ENCODE peak calls at places on chromosomes 1 and 21, in four cellular contexts. One of them, this sample, is unnamed.
A peak's percentile ranks its signal among the peaks of the same experiment; 100 is the strongest.

GRCh38 chr1:84665703-84666317 is 24.5 kb downstream of the SSX2IP start:
- DNase-seq in fibroblast of the aortic adventitia: peak; percentile 59
- DNase-seq in H7: no peak
- DNase-seq in fibroblast of mammary gland: peak; percentile 24
- DNase-seq in this sample: no peak

GRCh38 chr1:189657131-189657530 is 820.5 kb downstream of the BRINP3 start:
- DNase-seq in fibroblast of the aortic adventitia: no peak
- DNase-seq in H7: no peak
- DNase-seq in fibroblast of mammary gland: no peak
- DNase-seq in this sample: no peak

GRCh38 chr1:68221001-68221970 is 11.0 kb downstream of the WLS start:
- DNase-seq in fibroblast of the aortic adventitia: no peak
- DNase-seq in H7: no peak
- DNase-seq in fibroblast of mammary gland: no peak
- DNase-seq in this sample: no peak

GRCh38 chr1:182484531-182485257 is 34.7 kb downstream of the RGSL1 start:
- DNase-seq in fibroblast of the aortic adventitia: no peak
- DNase-seq in H7: peak; percentile 41
- DNase-seq in fibroblast of mammary gland: no peak
- DNase-seq in this sample: no peak

GRCh38 chr1:243924588-243925349 is 74.7 kb upstream of the AKT3 start:
- DNase-seq in fibroblast of the aortic adventitia: peak; percentile 51
- DNase-seq in H7: no peak
- DNase-seq in fibroblast of mammary gland: peak; percentile 31
- DNase-seq in this sample: no peak

GRCh38 chr1:19577001-19577400 is 67.1 kb upstream of the NBL1 start:
- DNase-seq in fibroblast of the aortic adventitia: peak; percentile 93
- DNase-seq in H7: no peak
- DNase-seq in fibroblast of mammary gland: peak; percentile 88
- DNase-seq in this sample: no peak

GRCh38 chr1:201376464-201377374 is 761 bp downstream of the TNNT2 start:
- DNase-seq in fibroblast of the aortic adventitia: peak; percentile 11
- DNase-seq in H7: peak; percentile 94
- DNase-seq in fibroblast of mammary gland: peak; percentile 33
- DNase-seq in this sample: no peak

GRCh38 chr1:150613061-150613920 is 16.1 kb downstream of the ENSA start:
- DNase-seq in fibroblast of the aortic adventitia: peak; percentile 88
- DNase-seq in H7: no peak
- DNase-seq in fibroblast of mammary gland: peak; percentile 99
- DNase-seq in this sample: no peak

GRCh38 chr1:16189003-16189402 is 23.4 kb downstream of the ARHGEF19 start:
- DNase-seq in fibroblast of the aortic adventitia: peak; percentile 54
- DNase-seq in H7: no peak
- DNase-seq in fibroblast of mammary gland: peak; percentile 47
- DNase-seq in this sample: no peak

GRCh38 chr1:208264469-208265126 is 20.4 kb upstream of the PLXNA2 start:
- DNase-seq in fibroblast of the aortic adventitia: peak; percentile 97
- DNase-seq in H7: no peak
- DNase-seq in fibroblast of mammary gland: peak; percentile 44
- DNase-seq in this sample: no peak

GRCh38 chr21:32413697-32414578 is 1.4 kb downstream of the EVA1C start:
- DNase-seq in fibroblast of the aortic adventitia: peak; percentile 88
- DNase-seq in H7: peak; percentile 25
- DNase-seq in fibroblast of mammary gland: peak; percentile 55
- DNase-seq in this sample: no peak

GRCh38 chr1:192045038-192045575 is 113.2 kb upstream of the RGS18 start:
- DNase-seq in fibroblast of the aortic adventitia: no peak
- DNase-seq in H7: no peak
- DNase-seq in fibroblast of mammary gland: no peak
- DNase-seq in this sample: peak; percentile 81

GRCh38 chr1:38191451-38191850 is 144.9 kb upstream of the POU3F1 start:
- DNase-seq in fibroblast of the aortic adventitia: no peak
- DNase-seq in H7: no peak
- DNase-seq in fibroblast of mammary gland: no peak
- DNase-seq in this sample: no peak

GRCh38 chr1:26069941-26070807 is 2.7 kb upstream of the TRIM63 start:
- DNase-seq in fibroblast of the aortic adventitia: no peak
- DNase-seq in H7: no peak
- DNase-seq in fibroblast of mammary gland: no peak
- DNase-seq in this sample: no peak

GRCh38 chr1:152036316-152037216 is at the start of gene S100A11:
- DNase-seq in fibroblast of the aortic adventitia: peak; percentile 82
- DNase-seq in H7: peak; percentile 88
- DNase-seq in fibroblast of mammary gland: peak; percentile 82
- DNase-seq in this sample: peak; percentile 46

GRCh38 chr1:147700042-147700711 is 29.9 kb upstream of the ACP6 start:
- DNase-seq in fibroblast of the aortic adventitia: peak; percentile 72
- DNase-seq in H7: peak; percentile 65
- DNase-seq in fibroblast of mammary gland: peak; percentile 64
- DNase-seq in this sample: peak; percentile 37

GRCh38 chr1:35454616-35455015 is 102.6 kb downstream of the KIAA0319L start:
- DNase-seq in fibroblast of the aortic adventitia: peak; percentile 88
- DNase-seq in H7: no peak
- DNase-seq in fibroblast of mammary gland: peak; percentile 89
- DNase-seq in this sample: no peak

GRCh38 chr1:74763714-74764301 is 30.9 kb downstream of the TYW3 start:
- DNase-seq in fibroblast of the aortic adventitia: no peak
- DNase-seq in H7: no peak
- DNase-seq in fibroblast of mammary gland: peak; percentile 12
- DNase-seq in this sample: no peak

GRCh38 chr1:194024659-194025058 is 838.2 kb upstream of the B3GALT2 start:
- DNase-seq in fibroblast of the aortic adventitia: peak; percentile 32
- DNase-seq in H7: no peak
- DNase-seq in fibroblast of mammary gland: peak; percentile 34
- DNase-seq in this sample: peak; percentile 88

GRCh38 chr1:19468397-19468956 is 16.9 kb downstream of the CAPZB start:
- DNase-seq in fibroblast of the aortic adventitia: no peak
- DNase-seq in H7: peak; percentile 27
- DNase-seq in fibroblast of mammary gland: no peak
- DNase-seq in this sample: no peak

GRCh38 chr1:76494807-76495206 is 372.5 kb upstream of the ST6GALNAC5 start:
- DNase-seq in fibroblast of the aortic adventitia: no peak
- DNase-seq in H7: no peak
- DNase-seq in fibroblast of mammary gland: peak; percentile 29
- DNase-seq in this sample: no peak

GRCh38 chr1:205809469-205809868 is 3.5 kb downstream of the SLC41A1 start:
- DNase-seq in fibroblast of the aortic adventitia: no peak
- DNase-seq in H7: no peak
- DNase-seq in fibroblast of mammary gland: no peak
- DNase-seq in this sample: no peak

GRCh38 chr1:205811660-205812059 is 1.3 kb downstream of the SLC41A1 start:
- DNase-seq in fibroblast of the aortic adventitia: peak; percentile 17
- DNase-seq in H7: no peak
- DNase-seq in fibroblast of mammary gland: no peak
- DNase-seq in this sample: no peak

GRCh38 chr1:205809942-205810345 is 3.1 kb downstream of the SLC41A1 start:
- DNase-seq in fibroblast of the aortic adventitia: no peak
- DNase-seq in H7: no peak
- DNase-seq in fibroblast of mammary gland: no peak
- DNase-seq in this sample: no peak

GRCh38 chr1:205812271-205812877 is 624 bp downstream of the SLC41A1 start:
- DNase-seq in fibroblast of the aortic adventitia: peak; percentile 21
- DNase-seq in H7: peak; percentile 89
- DNase-seq in fibroblast of mammary gland: peak; percentile 14
- DNase-seq in this sample: no peak

DNA sequence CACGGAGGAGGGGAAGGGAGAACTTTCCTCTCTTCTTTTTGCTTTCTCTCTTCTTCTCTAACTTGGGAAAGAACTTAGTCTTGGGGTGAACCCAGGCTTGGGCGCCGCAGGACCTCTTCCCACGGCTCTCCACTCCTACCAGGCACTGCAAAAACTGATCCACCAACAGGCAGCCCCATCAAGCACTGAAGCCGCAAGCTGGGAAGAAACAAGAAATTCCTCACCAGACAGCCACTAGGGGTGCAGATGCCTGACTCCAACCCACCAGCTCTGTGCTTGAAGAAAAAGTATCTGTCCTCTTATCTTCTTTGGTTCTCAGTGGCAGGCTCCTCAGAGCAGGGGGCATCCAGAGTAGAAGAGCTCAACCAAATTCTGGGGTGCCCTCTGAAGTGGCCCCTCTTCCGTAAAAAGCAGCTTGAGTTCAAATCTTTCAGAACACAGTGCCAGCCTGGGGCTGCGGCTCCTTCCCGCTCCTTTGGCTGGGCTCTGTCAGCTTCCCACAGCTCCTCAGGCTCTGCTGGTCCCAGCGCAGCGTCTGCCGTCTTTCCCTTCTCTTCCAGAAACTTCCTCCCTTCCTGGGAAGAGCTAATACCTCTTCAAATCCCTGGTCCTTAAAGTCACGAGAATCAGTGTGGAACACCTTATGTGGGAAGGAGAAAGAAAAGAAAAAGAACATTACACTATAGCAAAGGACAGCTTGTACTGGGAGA is 2.4 kb downstream of the SLC41A1 start:
- DNase-seq in fibroblast of the aortic adventitia: peak; percentile 29
- DNase-seq in H7: peak; percentile 72
- DNase-seq in fibroblast of mammary gland: no peak
- DNase-seq in this sample: no peak
- H3K4me3 ChIP-seq in fibroblast of the aortic adventitia: peak overlapping the region; percentile 83
- H3K4me3 ChIP-seq in H7: no peak overlapping the region
- H3K4me3 ChIP-seq in fibroblast of mammary gland: no peak overlapping the region
- H3K4me3 ChIP-seq in this sample: no peak overlapping the region

GRCh38 chr1:93614550-93615200 is 67.0 kb downstream of the BCAR3 start:
- DNase-seq in fibroblast of the aortic adventitia: peak; percentile 86
- DNase-seq in H7: no peak
- DNase-seq in fibroblast of mammary gland: peak; percentile 47
- DNase-seq in this sample: no peak
- H3K4me3 ChIP-seq in fibroblast of the aortic adventitia: no peak overlapping the region
- H3K4me3 ChIP-seq in H7: no peak overlapping the region
- H3K4me3 ChIP-seq in fibroblast of mammary gland: no peak overlapping the region
- H3K4me3 ChIP-seq in this sample: no peak overlapping the region

DNA sequence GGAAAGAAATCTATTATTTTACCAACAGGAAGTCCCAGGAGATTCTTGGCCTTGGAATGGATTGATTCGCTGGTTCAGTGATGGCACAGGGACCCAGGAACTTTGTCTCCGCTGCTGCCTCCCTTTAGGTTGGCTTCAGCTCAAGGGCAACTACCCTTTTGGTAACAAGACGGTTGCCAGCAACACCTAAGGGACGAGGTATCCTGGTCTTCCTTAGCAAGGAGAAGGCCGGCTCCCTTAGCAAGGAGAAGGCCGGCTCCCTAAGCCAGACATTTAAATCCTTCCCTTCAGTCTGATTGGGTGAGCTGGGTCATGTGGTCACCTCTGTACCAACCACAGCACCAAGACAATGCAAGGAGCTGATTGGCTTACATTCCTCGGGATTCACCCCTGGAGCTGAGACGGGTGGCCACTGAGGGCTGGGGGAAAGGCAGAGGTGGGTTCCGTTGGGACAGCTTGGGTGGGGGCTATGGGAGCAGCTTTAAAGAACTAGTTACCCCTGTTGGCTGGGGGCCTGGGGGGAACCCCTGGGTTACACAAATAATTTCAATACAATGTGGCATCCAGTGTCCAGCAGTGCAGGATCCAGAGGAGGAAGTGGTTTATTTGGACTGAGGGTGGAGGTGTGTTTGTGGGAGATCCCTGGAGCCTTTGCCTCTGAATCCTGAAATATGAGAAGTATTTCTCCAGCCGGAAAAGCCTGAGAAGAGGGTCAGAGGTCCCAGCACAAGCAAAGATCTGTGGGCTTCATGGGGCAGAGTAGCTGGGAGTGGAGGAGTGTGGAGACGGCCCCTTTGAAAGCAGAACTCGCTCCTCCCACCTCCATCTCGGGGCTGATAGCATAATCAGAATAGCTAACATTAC is 20.7 kb upstream of the CLIC4 start:
- DNase-seq in fibroblast of the aortic adventitia: peak; percentile 68
- DNase-seq in H7: peak; percentile 81
- DNase-seq in fibroblast of mammary gland: peak; percentile 68
- DNase-seq in this sample: no peak
- H3K4me3 ChIP-seq in fibroblast of the aortic adventitia: no peak overlapping the region
- H3K4me3 ChIP-seq in H7: no peak overlapping the region
- H3K4me3 ChIP-seq in fibroblast of mammary gland: no peak overlapping the region
- H3K4me3 ChIP-seq in this sample: no peak overlapping the region

GRCh38 chr1:50812346-50812745 is 147.7 kb downstream of the FAF1 start:
- DNase-seq in fibroblast of the aortic adventitia: no peak
- DNase-seq in H7: no peak
- DNase-seq in fibroblast of mammary gland: no peak
- DNase-seq in this sample: no peak
- H3K4me3 ChIP-seq in fibroblast of the aortic adventitia: no peak overlapping the region
- H3K4me3 ChIP-seq in H7: no peak overlapping the region
- H3K4me3 ChIP-seq in fibroblast of mammary gland: no peak overlapping the region
- H3K4me3 ChIP-seq in this sample: no peak overlapping the region

GRCh38 chr1:10473145-10473765 is 926 bp upstream of the DFFA start:
- DNase-seq in fibroblast of the aortic adventitia: no peak
- DNase-seq in H7: no peak
- DNase-seq in fibroblast of mammary gland: no peak
- DNase-seq in this sample: no peak
- H3K4me3 ChIP-seq in fibroblast of the aortic adventitia: no peak overlapping the region
- H3K4me3 ChIP-seq in H7: no peak overlapping the region
- H3K4me3 ChIP-seq in fibroblast of mammary gland: no peak overlapping the region
- H3K4me3 ChIP-seq in this sample: no peak overlapping the region

GRCh38 chr1:155082941-155083541 is 4.4 kb downstream of the EFNA3 start:
- DNase-seq in fibroblast of the aortic adventitia: no peak
- DNase-seq in H7: peak; percentile 40
- DNase-seq in fibroblast of mammary gland: no peak
- DNase-seq in this sample: no peak
- H3K4me3 ChIP-seq in fibroblast of the aortic adventitia: no peak overlapping the region
- H3K4me3 ChIP-seq in H7: no peak overlapping the region
- H3K4me3 ChIP-seq in fibroblast of mammary gland: no peak overlapping the region
- H3K4me3 ChIP-seq in this sample: no peak overlapping the region

GRCh38 chr1:54564312-54565112 is 16.5 kb downstream of the ACOT11 start:
- DNase-seq in fibroblast of the aortic adventitia: no peak
- DNase-seq in H7: no peak
- DNase-seq in fibroblast of mammary gland: no peak
- DNase-seq in this sample: no peak
- H3K4me3 ChIP-seq in fibroblast of the aortic adventitia: no peak overlapping the region
- H3K4me3 ChIP-seq in H7: no peak overlapping the region
- H3K4me3 ChIP-seq in fibroblast of mammary gland: no peak overlapping the region
- H3K4me3 ChIP-seq in this sample: no peak overlapping the region

GRCh38 chr1:169890761-169891538 is 2.7 kb downstream of the SCYL3 start:
- DNase-seq in fibroblast of the aortic adventitia: no peak
- DNase-seq in H7: peak; percentile 39
- DNase-seq in fibroblast of mammary gland: no peak
- DNase-seq in this sample: no peak
- H3K4me3 ChIP-seq in fibroblast of the aortic adventitia: no peak overlapping the region
- H3K4me3 ChIP-seq in H7: no peak overlapping the region
- H3K4me3 ChIP-seq in fibroblast of mammary gland: no peak overlapping the region
- H3K4me3 ChIP-seq in this sample: no peak overlapping the region